ENCODE peak calls at places on chromosomes 4 and X, in ten cellular contexts. V is IMR-90; A is cardiac muscle cell; S is dorsolateral prefrontal cortex; I is lower lobe of right lung; R is adrenal gland; C is body of pancreas; G is tibial artery; K is vagina; D is CD8-positive, alpha-beta T cell. W is an unnamed sample. For H3K27me3, the result is how much of the 10 kb centered on the place peaks cover.

GRCh38 chr4:62517721-62518120 is 1317.6 kb downstream of the ADGRL3 start:
- DNase-seq in V (no peak), A (no peak), S (no peak), I (no peak), R (no peak), C (no peak), G (no peak), K (no peak), D (no peak), W (no peak)

GRCh38 chrX:119971184-119971583 is 27.6 kb upstream of the NKAP start:
- DNase-seq in V (no peak), A (no peak), S (no peak), I (no peak), R (no peak), C (no peak), G (no peak), K (no peak), D (no peak), W (no peak)

GRCh38 chr4:41430796-41431195 is 107.2 kb upstream of the LIMCH1 start:
- DNase-seq in V (no peak), A (no peak), S (no peak), I (no peak), R (no peak), C (no peak), G (peak), K (no peak), D (no peak), W (no peak)

GRCh38 chrX:87098477-87098876 is 419.1 kb upstream of the KLHL4 start:
- DNase-seq in V (no peak), A (no peak), S (no peak), I (no peak), R (no peak), C (no peak), G (no peak), K (no peak), D (no peak), W (no peak)

GRCh38 chr4:80307183-80307735 is 28.3 kb upstream of the CFAP299 start:
- DNase-seq in V (peak), A (peak), S (no peak), I (no peak), R (no peak), C (no peak), G (no peak), K (no peak), D (no peak), W (peak)

GRCh38 chr4:80336582-80336981 is 1.1 kb downstream of the CFAP299 start:
- DNase-seq in V (peak), A (peak), S (no peak), I (no peak), R (no peak), C (peak), G (no peak), K (no peak), D (no peak), W (peak)

GRCh38 chr4:176444741-176445140 is 125.0 kb downstream of the SPCS3 start:
- DNase-seq in V (peak), A (peak), S (no peak), I (no peak), R (no peak), C (no peak), G (no peak), K (no peak), D (no peak), W (peak)

GRCh38 chrX:102950908-102951866 is 14.1 kb downstream of the RAB40AL start:
- DNase-seq in V (peak), A (peak), S (no peak), I (no peak), R (peak), C (peak), G (peak), K (no peak), D (peak), W (peak)

GRCh38 chr4:60313616-60314015 is 886.5 kb upstream of the ADGRL3 start:
- DNase-seq in V (peak), A (no peak), S (no peak), I (no peak), R (no peak), C (no peak), G (no peak), K (no peak), D (no peak), W (no peak)

GRCh38 chrX:16457239-16457638 is 192.7 kb upstream of the S100G start:
- DNase-seq in V (no peak), A (no peak), S (no peak), I (no peak), R (no peak), C (no peak), G (no peak), K (no peak), D (no peak), W (no peak)

GRCh38 chr4:173522160-173522873 is 7.7 kb downstream of the HAND2 start:
- DNase-seq in V (peak), A (peak), S (no peak), I (no peak), R (peak), C (peak), G (peak), K (peak), D (no peak), W (peak)

GRCh38 chr4:105558277-105558676 is 5.9 kb downstream of the ARHGEF38 start:
- DNase-seq in V (no peak), A (no peak), S (no peak), I (no peak), R (no peak), C (no peak), G (no peak), K (no peak), D (no peak), W (no peak)

GRCh38 chrX:113929004-113929403 is 654.9 kb upstream of the HTR2C start:
- DNase-seq in V (peak), A (peak), S (no peak), I (no peak), R (peak), C (peak), G (no peak), K (no peak), D (no peak), W (peak)

GRCh38 chrX:109635151-109635550 is 10.2 kb upstream of the KCNE5 start:
- DNase-seq in V (peak), A (peak), S (no peak), I (no peak), R (no peak), C (no peak), G (no peak), K (no peak), D (no peak), W (peak)

DNA sequence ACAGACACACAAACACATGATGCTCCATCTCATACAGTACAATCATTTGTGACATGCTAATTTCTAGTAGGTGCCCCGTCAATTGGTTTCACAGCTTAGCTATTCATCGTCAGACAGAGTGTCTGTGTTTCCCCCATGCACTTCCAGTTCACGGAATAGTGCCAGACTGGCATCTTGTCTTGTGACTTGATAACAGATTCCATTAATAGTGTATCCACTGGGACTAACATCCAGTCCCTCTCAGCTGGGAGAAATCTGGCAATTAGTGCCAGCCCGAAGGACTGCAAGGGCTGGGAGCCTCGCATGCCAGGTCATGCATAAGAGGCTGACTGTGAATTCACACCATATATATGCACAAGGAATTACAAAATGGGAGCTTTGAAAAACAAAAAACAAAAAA is 20.2 kb upstream of the GATB start:
- DNase-seq in V (no peak), A (no peak), S (no peak), I (no peak), R (no peak), C (no peak), G (no peak), K (no peak), D (no peak), W (no peak)
- TF ChIP-seq CTCF in V (no peak), A (no peak), S (no peak), I (no peak), R (no peak), C (no peak), G (no peak), K (no peak), D (no peak), W (no peak)

DNA sequence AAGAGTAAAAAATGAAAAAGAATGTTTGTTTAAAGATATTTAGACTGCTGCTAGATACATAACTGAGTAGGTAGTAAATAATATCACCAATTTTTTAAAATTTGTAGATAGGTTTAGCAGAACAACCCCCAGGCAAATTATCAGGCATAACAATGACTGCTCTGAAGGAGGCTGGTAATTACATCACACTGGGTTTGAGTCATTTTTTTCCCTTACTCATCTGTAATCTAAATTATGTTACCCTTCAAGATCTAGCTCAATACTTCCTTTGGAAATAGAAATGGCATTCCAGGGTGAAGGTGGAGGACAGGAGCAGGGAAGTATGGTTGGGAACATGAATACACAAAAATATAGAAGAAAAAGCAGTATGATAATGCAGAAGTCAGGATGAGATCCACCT is 431.6 kb upstream of the MAOA start:
- DNase-seq in V (no peak), A (no peak), S (no peak), I (no peak), R (no peak), C (no peak), G (no peak), K (no peak), D (no peak), W (no peak)
- H3K4me3 ChIP-seq in V (no peak), A (no peak), S (no peak), I (no peak), R (no peak), C (no peak), G (no peak), K (no peak), D (no peak), W (no peak)

GRCh38 chr4:159010563-159011260 is 92.2 kb upstream of the RAPGEF2 start:
- DNase-seq in V (peak), A (peak), S (peak), I (peak), R (peak), C (peak), G (peak), K (no peak), D (no peak), W (no peak)
- H3K27me3 ChIP-seq in V (under half), A (under half), S (under half), I (under half), R (under half), C (under half), G (under half), K (under half), D (under half), W (under half)

GRCh38 chrX:68942797-68943196 is 114.0 kb downstream of the EFNB1 start:
- DNase-seq in V (no peak), A (no peak), S (no peak), I (no peak), R (no peak), C (no peak), G (no peak), K (no peak), D (no peak), W (no peak)

GRCh38 chrX:68947882-68948605 is 119.2 kb downstream of the EFNB1 start:
- DNase-seq in V (no peak), A (no peak), S (no peak), I (no peak), R (no peak), C (no peak), G (no peak), K (no peak), D (no peak), W (no peak)

GRCh38 chrX:68945081-68945602 is 116.3 kb downstream of the EFNB1 start:
- DNase-seq in V (no peak), A (no peak), S (no peak), I (no peak), R (no peak), C (no peak), G (no peak), K (no peak), D (no peak), W (no peak)

GRCh38 chrX:68944211-68944610 is 115.4 kb downstream of the EFNB1 start:
- DNase-seq in V (no peak), A (no peak), S (no peak), I (no peak), R (no peak), C (no peak), G (no peak), K (peak), D (no peak), W (no peak)

GRCh38 chrX:68945603-68946228 is 116.9 kb downstream of the EFNB1 start:
- DNase-seq in V (peak), A (peak), S (no peak), I (no peak), R (no peak), C (no peak), G (no peak), K (peak), D (no peak), W (peak)
- TF ChIP-seq CTCF in V (peak), A (peak), S (no peak), I (peak), R (peak), C (no peak), G (no peak), K (no peak), D (no peak), W (peak)

DNA sequence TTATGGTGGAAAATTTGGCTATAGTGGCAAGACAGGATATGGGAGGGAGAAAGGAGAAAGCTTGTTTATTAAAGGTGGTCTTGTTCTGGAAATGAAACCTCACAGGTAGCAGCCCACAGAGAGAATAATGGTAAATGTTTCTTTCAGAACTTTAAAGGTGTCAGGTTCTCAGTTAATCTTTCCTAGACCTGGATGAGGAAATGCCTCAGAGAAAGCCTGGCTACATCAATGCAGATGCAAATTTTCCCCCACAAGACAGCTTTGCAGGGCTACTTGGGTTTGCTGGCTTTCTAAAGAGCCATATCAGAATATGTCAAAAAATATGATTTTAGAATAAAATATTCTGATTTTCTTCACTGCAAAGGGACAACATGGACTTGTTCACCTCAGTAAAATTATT is 715.0 kb downstream of the FAM133A start:
- DNase-seq in V (no peak), A (no peak), S (no peak), I (no peak), R (no peak), C (no peak), G (no peak), K (no peak), D (no peak), W (no peak)
- H3K4me3 ChIP-seq in V (no peak), A (no peak), S (no peak), I (no peak), R (no peak), C (no peak), G (no peak), K (no peak), D (no peak), W (no peak)

GRCh38 chrX:25013593-25014365 is 2.0 kb downstream of the ARX start:
- DNase-seq in V (no peak), A (no peak), S (no peak), I (no peak), R (no peak), C (no peak), G (no peak), K (no peak), D (no peak), W (no peak)

GRCh38 chrX:25014366-25014838 is 1.4 kb downstream of the ARX start:
- DNase-seq in V (no peak), A (no peak), S (no peak), I (no peak), R (no peak), C (no peak), G (no peak), K (no peak), D (no peak), W (no peak)

GRCh38 chrX:25016361-25016671 is 551 bp upstream of the ARX start:
- DNase-seq in V (no peak), A (no peak), S (no peak), I (no peak), R (no peak), C (no peak), G (no peak), K (no peak), D (no peak), W (no peak)

GRCh38 chrX:25016938-25017598 is 1.3 kb upstream of the ARX start:
- DNase-seq in V (no peak), A (no peak), S (no peak), I (no peak), R (no peak), C (no peak), G (no peak), K (no peak), D (no peak), W (no peak)

GRCh38 chrX:25015486-25016360 is at the start of gene ARX:
- DNase-seq in V (peak), A (peak), S (peak), I (no peak), R (no peak), C (peak), G (peak), K (no peak), D (no peak), W (no peak)
- H3K27me3 ChIP-seq in V (half or more), A (half or more), S (half or more), I (half or more), R (half or more), C (under half), G (half or more), K (under half), D (under half), W (under half)

GRCh38 chr4:6885953-6886557 is 23.6 kb upstream of the TBC1D14 start:
- DNase-seq in V (peak), A (peak), S (peak), I (peak), R (no peak), C (peak), G (peak), K (no peak), D (no peak), W (peak)
- TF ChIP-seq CTCF in V (peak), A (peak), S (no peak), I (peak), R (peak), C (peak), G (no peak), K (no peak), D (no peak), W (peak)

GRCh38 chrX:53089224-53089842 is 4.6 kb upstream of the KANTR start:
- DNase-seq in V (peak), A (peak), S (no peak), I (peak), R (no peak), C (peak), G (peak), K (no peak), D (no peak), W (peak)

GRCh38 chrX:53085661-53086229 is 3.6 kb downstream of the TSPYL2 start:
- DNase-seq in V (no peak), A (no peak), S (no peak), I (no peak), R (no peak), C (no peak), G (no peak), K (no peak), D (no peak), W (no peak)

GRCh38 chrX:53087378-53087777 is 5.2 kb downstream of the TSPYL2 start:
- DNase-seq in V (no peak), A (no peak), S (no peak), I (no peak), R (no peak), C (no peak), G (no peak), K (no peak), D (no peak), W (no peak)

GRCh38 chrX:53086464-53086863 is 4.3 kb downstream of the TSPYL2 start:
- DNase-seq in V (no peak), A (peak), S (no peak), I (peak), R (no peak), C (peak), G (peak), K (no peak), D (no peak), W (no peak)

GRCh38 chrX:53088136-53088974 is 5.6 kb upstream of the KANTR start:
- DNase-seq in V (peak), A (peak), S (peak), I (peak), R (peak), C (peak), G (peak), K (no peak), D (peak), W (peak)
- H3K4me3 ChIP-seq in V (peak), A (peak), S (peak), I (peak), R (no peak), C (no peak), G (peak), K (peak), D (peak), W (peak)